ENCODE peak calls at places on chromosomes 6 and 20, in seven cellular contexts. P is HS-27A; C is effector CD8-positive, alpha-beta T cell; Y is effector memory CD4-positive, alpha-beta T cell; T is nucleus accumbens; U is GM19239; A is T-helper 2 cell. R is an unnamed sample.

GRCh38 chr6:79694623-79695311 is 63.6 kb downstream of the SH3BGRL2 start:
- DNase-seq in U (no peak), T (no peak), P (no peak), A (no peak), Y (no peak), C (no peak), R (no peak)

GRCh38 chr6:26224940-26225847 is 138.0 kb downstream of the HFE start:
- DNase-seq in P (no peak), C (no peak), T (no peak), A (no peak), U (no peak), Y (no peak), R (no peak)

GRCh38 chr6:63887011-63887751 is 251.6 kb downstream of the PHF3 start:
- DNase-seq in A (no peak), C (no peak), T (no peak), P (no peak), U (no peak), Y (no peak), R (no peak)

GRCh38 chr20:41386502-41387427 is 20.1 kb upstream of the EMILIN3 start:
- DNase-seq in C (no peak), U (no peak), A (no peak), Y (no peak), P (no peak), T (no peak), R (no peak)

GRCh38 chr6:81774542-81774941 is 22.1 kb upstream of the TENT5A start:
- DNase-seq in C (no peak), Y (no peak), U (no peak), T (no peak), A (no peak), P (no peak), R (no peak)

GRCh38 chr6:168381726-168382458 is 59.1 kb upstream of the SMOC2 start:
- DNase-seq in Y (no peak), A (no peak), C (no peak), T (no peak), P (no peak), U (no peak), R (no peak)

GRCh38 chr6:71388068-71388744 is 99.6 kb downstream of the OGFRL1 start:
- DNase-seq in Y (no peak), U (no peak), A (no peak), P (no peak), T (no peak), C (no peak), R (no peak)

GRCh38 chr6:54810182-54810581 is 36.4 kb upstream of the FAM83B start:
- DNase-seq in P (no peak), Y (no peak), A (no peak), U (no peak), T (no peak), C (no peak), R (no peak)

GRCh38 chr6:9581155-9581554 is 833.7 kb downstream of the TFAP2A start:
- DNase-seq in U (no peak), Y (no peak), C (no peak), P (no peak), T (no peak), A (no peak), R (no peak)

GRCh38 chr6:27145731-27146455 is 101.6 kb upstream of the PRSS16 start:
- DNase-seq in A (no peak), T (no peak), C (peak), U (no peak), P (peak), Y (peak), R (peak)

GRCh38 chr6:53581161-53581560 is 36.3 kb upstream of the GCLC start:
- DNase-seq in P (no peak), U (no peak), Y (no peak), C (no peak), A (no peak), T (no peak), R (peak)

GRCh38 chr6:44304282-44305199 is 8.6 kb downstream of the AARS2 start:
- DNase-seq in C (peak), P (no peak), A (no peak), U (peak), T (no peak), Y (no peak), R (peak)

GRCh38 chr6:8556370-8557018 is 121.1 kb upstream of the SLC35B3 start:
- DNase-seq in A (no peak), Y (no peak), P (no peak), C (no peak), U (no peak), T (no peak), R (no peak)

GRCh38 chr6:135323202-135323668 is 142.1 kb downstream of the MYB start:
- DNase-seq in A (no peak), P (no peak), C (no peak), Y (no peak), U (peak), T (no peak), R (no peak)

GRCh38 chr6:5997420-5998093 is 9.2 kb downstream of the NRN1 start:
- DNase-seq in T (no peak), U (no peak), Y (no peak), P (no peak), A (no peak), C (no peak), R (peak)

GRCh38 chr6:148364056-148364844 is 21.6 kb downstream of the SASH1 start:
- DNase-seq in T (no peak), P (peak), U (no peak), Y (no peak), A (no peak), C (no peak), R (no peak)

GRCh38 chr6:10369896-10370295 is 45.0 kb downstream of the TFAP2A start:
- DNase-seq in Y (no peak), U (no peak), T (no peak), C (no peak), A (no peak), P (no peak), R (no peak)

GRCh38 chr6:98835149-98836024 is 1.0 kb downstream of the POU3F2 start:
- DNase-seq in C (no peak), P (no peak), U (no peak), T (no peak), A (no peak), Y (no peak), R (no peak)

GRCh38 chr6:33981421-33981820 is 164.5 kb downstream of the GRM4 start:
- DNase-seq in C (no peak), A (no peak), Y (no peak), U (no peak), P (no peak), T (no peak), R (no peak)

GRCh38 chr20:8997720-8998119 is 71.2 kb upstream of the PLCB4 start:
- DNase-seq in Y (no peak), P (no peak), C (no peak), T (no peak), U (no peak), A (no peak), R (no peak)

GRCh38 chr6:111592726-111593515 is 12.8 kb downstream of the TRAF3IP2 start:
- DNase-seq in U (no peak), T (no peak), P (no peak), Y (no peak), C (no peak), A (no peak), R (no peak)

GRCh38 chr6:26300043-26300331 is 65.0 kb upstream of the BTN3A2 start:
- DNase-seq in C (no peak), P (no peak), A (no peak), T (no peak), U (no peak), Y (no peak), R (no peak)

GRCh38 chr6:43934803-43935602 is 165.0 kb downstream of the VEGFA start:
- DNase-seq in A (no peak), Y (no peak), P (no peak), U (no peak), T (no peak), C (no peak), R (no peak)

GRCh38 chr6:9316831-9317230 is 881.5 kb upstream of the SLC35B3 start:
- DNase-seq in U (no peak), C (no peak), A (no peak), Y (no peak), T (no peak), P (no peak), R (no peak)

GRCh38 chr20:41279546-41280225 is 37.8 kb downstream of the ZHX3 start:
- DNase-seq in Y (no peak), A (no peak), T (no peak), U (peak), C (no peak), P (no peak), R (no peak)

GRCh38 chr6:169671563-169671962 is 30.3 kb downstream of the WDR27 start:
- DNase-seq in P (no peak), Y (no peak), C (no peak), U (no peak), T (no peak), A (no peak), R (no peak)

GRCh38 chr6:52612336-52613096 is 35.7 kb upstream of the TRAM2 start:
- DNase-seq in C (no peak), P (no peak), Y (no peak), A (no peak), U (no peak), T (no peak), R (no peak)

GRCh38 chr20:9518776-9519175 is 4.4 kb downstream of the LAMP5 start:
- DNase-seq in U (no peak), A (no peak), Y (no peak), P (no peak), C (no peak), T (no peak), R (no peak)

GRCh38 chr20:59165794-59166709 is 2.4 kb downstream of the ZNF831 start:
- DNase-seq in Y (peak), C (no peak), P (no peak), T (no peak), U (no peak), A (no peak), R (no peak)

GRCh38 chr20:24681634-24682495 is 212.4 kb downstream of the SYNDIG1 start:
- DNase-seq in P (no peak), U (no peak), T (no peak), C (no peak), Y (no peak), A (no peak), R (no peak)

GRCh38 chr6:169807219-169807618 is 55.8 kb downstream of the ERMARD start:
- DNase-seq in C (no peak), P (no peak), A (no peak), U (no peak), Y (no peak), T (no peak), R (no peak)

GRCh38 chr20:10673176-10673830 is 496 bp downstream of the JAG1 start:
- DNase-seq in P (no peak), C (no peak), U (no peak), Y (no peak), T (no peak), A (no peak), R (peak)

GRCh38 chr20:44615169-44615791 is 32.9 kb downstream of the PKIG start:
- DNase-seq in Y (no peak), U (no peak), C (no peak), P (no peak), A (no peak), T (no peak), R (no peak)

GRCh38 chr6:5599112-5599511 is 337.8 kb downstream of the FARS2 start:
- DNase-seq in P (no peak), T (no peak), U (no peak), C (no peak), A (no peak), Y (no peak), R (no peak)

GRCh38 chr6:119067091-119067490 is 11.4 kb downstream of the FAM184A start:
- DNase-seq in A (no peak), P (no peak), C (no peak), Y (no peak), T (no peak), U (no peak), R (no peak)

GRCh38 chr6:7143161-7143974 is 35.6 kb downstream of the RREB1 start:
- DNase-seq in Y (no peak), P (no peak), U (no peak), C (no peak), A (no peak), T (no peak), R (no peak)

R was measured in AG08396.